ENCODE peak calls at places on chromosomes 3 and 15, in nine cellular contexts. C is mammary epithelial cell, N is brain microvascular endothelial cell, J is thoracic aorta, K is fibroblast of lung, L is A549, U is coronary artery, T is sigmoid colon, A is endothelial cell of umbilical vein. I is an unnamed sample.

GRCh38 chr3:104149154-104149553 is 1217.6 kb upstream of the ALCAM start:
- DNase-seq in T (no peak), L (no peak), A (no peak), U (no peak), J (no peak), C (no peak), K (no peak), N (no peak), I (no peak)

GRCh38 chr3:141064255-141064926 is 13.2 kb downstream of the SPSB4 start:
- DNase-seq in C (no peak), N (no peak), K (no peak), T (peak), U (peak), A (no peak), L (no peak), J (no peak), I (no peak)

GRCh38 chr3:133840055-133840737 is 34.6 kb downstream of the SRPRB start:
- DNase-seq in L (no peak), C (no peak), J (no peak), A (no peak), N (no peak), T (peak), K (no peak), U (peak), I (no peak)

GRCh38 chr15:55126111-55126510 is 70.6 kb downstream of the RSL24D1 start:
- DNase-seq in K (no peak), C (no peak), T (no peak), J (no peak), U (no peak), L (no peak), A (no peak), N (no peak), I (no peak)

GRCh38 chr15:80031841-80032240 is 27.6 kb upstream of the ZFAND6 start:
- DNase-seq in U (no peak), T (no peak), L (no peak), N (no peak), J (no peak), C (peak), A (no peak), K (no peak), I (no peak)

GRCh38 chr3:160027541-160028195 is 39.0 kb downstream of the IL12A start:
- DNase-seq in U (no peak), N (peak), A (peak), J (no peak), C (peak), K (peak), T (no peak), L (no peak), I (peak)

GRCh38 chr3:171821778-171822358 is 11.6 kb upstream of the PLD1 start:
- DNase-seq in L (no peak), C (no peak), A (no peak), J (no peak), T (no peak), K (no peak), N (no peak), U (no peak), I (no peak)

GRCh38 chr3:117892991-117893390 is 1141.7 kb downstream of the IGSF11 start:
- DNase-seq in U (no peak), N (no peak), J (no peak), K (peak), C (no peak), T (no peak), L (no peak), A (no peak), I (no peak)

GRCh38 chr3:127388412-127388811 is 100.6 kb upstream of the PRR20G start:
- DNase-seq in L (no peak), C (no peak), N (no peak), A (no peak), J (no peak), K (no peak), T (no peak), U (peak), I (no peak)

GRCh38 chr15:101009176-101009575 is 90.0 kb downstream of the LRRK1 start:
- DNase-seq in N (no peak), T (peak), J (no peak), U (peak), A (no peak), K (no peak), C (no peak), L (no peak), I (no peak)

GRCh38 chr3:190017575-190018288 is 103.0 kb downstream of the P3H2 start:
- DNase-seq in A (peak), N (peak), U (no peak), K (peak), C (peak), J (no peak), T (no peak), L (no peak), I (peak)

GRCh38 chr15:52481915-52482314 is 46.8 kb downstream of the MYO5A start:
- DNase-seq in U (no peak), K (peak), N (peak), A (peak), C (peak), L (no peak), J (no peak), T (no peak), I (peak)

GRCh38 chr3:23919628-23920027 is 2.7 kb downstream of the RPL15 start:
- DNase-seq in J (no peak), U (no peak), C (no peak), N (no peak), T (no peak), L (no peak), A (no peak), K (no peak), I (no peak)

GRCh38 chr3:10470666-10471336 is 34.6 kb downstream of the ATP2B2 start:
- DNase-seq in N (no peak), T (no peak), U (no peak), L (no peak), J (no peak), C (no peak), K (no peak), A (no peak), I (no peak)

GRCh38 chr15:60390931-60391501 is 6.8 kb downstream of the ANXA2 start:
- DNase-seq in N (peak), C (peak), K (peak), J (peak), L (no peak), A (peak), U (peak), T (peak), I (peak)

GRCh38 chr3:140553591-140553990 is 124.3 kb upstream of the TRIM42 start:
- DNase-seq in T (no peak), J (no peak), C (no peak), L (no peak), U (peak), A (no peak), N (no peak), K (no peak), I (no peak)

GRCh38 chr3:170738756-170739155 is 131.2 kb downstream of the RPL22L1 start:
- DNase-seq in J (no peak), A (no peak), N (no peak), C (no peak), L (no peak), U (no peak), T (no peak), K (no peak), I (no peak)

GRCh38 chr3:183185696-183186095 is 23.2 kb upstream of the LAMP3 start:
- DNase-seq in L (no peak), N (peak), J (no peak), A (peak), U (no peak), K (peak), C (peak), T (no peak), I (peak)

GRCh38 chr3:120171134-120171863 is 77.1 kb upstream of the GSK3B start:
- DNase-seq in N (no peak), A (no peak), C (no peak), J (no peak), L (no peak), U (no peak), K (peak), T (no peak), I (no peak)

GRCh38 chr15:39921274-39921638 is 1.2 kb upstream of the GPR176 start:
- DNase-seq in T (no peak), K (no peak), U (no peak), J (no peak), A (no peak), L (no peak), C (no peak), N (no peak), I (no peak)

GRCh38 chr3:159760056-159760455 is 228.6 kb upstream of the IL12A start:
- DNase-seq in T (no peak), K (no peak), U (no peak), A (no peak), N (no peak), L (no peak), J (no peak), C (no peak), I (peak)

GRCh38 chr3:160134964-160135363 is 90.3 kb upstream of the C3orf80 start:
- DNase-seq in T (no peak), L (no peak), N (no peak), A (no peak), K (peak), C (peak), U (no peak), J (no peak), I (peak)

GRCh38 chr3:16334909-16335308 is 69.9 kb downstream of the OXNAD1 start:
- DNase-seq in K (no peak), U (no peak), N (no peak), A (peak), T (no peak), C (no peak), L (no peak), J (no peak), I (no peak)

GRCh38 chr3:126554560-126555525 is 3.9 kb downstream of the C3orf22 start:
- DNase-seq in J (no peak), U (peak), T (peak), L (no peak), N (no peak), C (no peak), A (no peak), K (no peak), I (no peak)

GRCh38 chr3:157388976-157389375 is 47.7 kb upstream of the PTX3 start:
- DNase-seq in U (no peak), N (no peak), J (no peak), C (no peak), T (no peak), K (peak), L (no peak), A (peak), I (no peak)

GRCh38 chr15:75161106-75161505 is 40.6 kb upstream of the C15orf39 start:
- DNase-seq in T (no peak), C (no peak), N (no peak), J (no peak), A (no peak), U (no peak), L (no peak), K (no peak), I (no peak)

GRCh38 chr3:171801738-171802600 is 8.3 kb downstream of the PLD1 start:
- DNase-seq in U (no peak), N (peak), C (peak), J (no peak), A (peak), T (no peak), K (peak), L (no peak), I (peak)

GRCh38 chr15:76335851-76336253 is 721 bp upstream of the ISL2 start:
- DNase-seq in A (no peak), J (no peak), K (peak), N (no peak), T (no peak), U (no peak), C (no peak), L (peak), I (peak)

GRCh38 chr15:76337739-76338554 is 1.4 kb downstream of the ISL2 start:
- DNase-seq in C (no peak), U (no peak), J (no peak), A (no peak), K (no peak), N (no peak), T (no peak), L (no peak), I (no peak)

GRCh38 chr15:76337047-76337738 is 620 bp downstream of the ISL2 start:
- DNase-seq in L (no peak), A (peak), T (no peak), K (peak), N (no peak), U (no peak), J (no peak), C (peak), I (peak)

GRCh38 chr15:76335129-76335850 is 1.3 kb upstream of the ISL2 start:
- DNase-seq in U (no peak), L (no peak), N (no peak), C (no peak), T (peak), J (no peak), A (no peak), K (peak), I (no peak)

GRCh38 chr15:76336254-76337046 is at the start of gene ISL2:
- DNase-seq in U (no peak), C (peak), T (peak), L (peak), K (peak), N (peak), J (no peak), A (peak), I (peak)
- H3K4me3 ChIP-seq in U (peak), C (peak), T (peak), L (peak), K (no peak), N (peak), J (peak), A (peak), I (peak)

GRCh38 chr3:36904641-36905040 is 40.2 kb downstream of the TRANK1 start:
- DNase-seq in L (no peak), U (no peak), J (no peak), N (no peak), A (no peak), T (no peak), K (peak), C (no peak), I (peak)
- TF ChIP-seq CTCF in L (peak), U (no peak), J (peak), N (peak), A (no peak), T (no peak), K (peak), C (peak), I (peak)

GRCh38 chr3:179151474-179151873 is 3.3 kb downstream of the PIK3CA start:
- DNase-seq in U (no peak), K (no peak), L (no peak), A (no peak), N (no peak), T (no peak), J (no peak), C (no peak), I (no peak)
- H3K4me3 ChIP-seq in U (peak), K (no peak), L (no peak), A (no peak), N (no peak), T (no peak), J (no peak), C (no peak), I (no peak)

GRCh38 chr3:187973977-187974856 is 179.7 kb upstream of the LPP start:
- DNase-seq in T (no peak), N (no peak), A (no peak), U (no peak), C (no peak), J (no peak), L (no peak), K (no peak), I (no peak)
- TF ChIP-seq CTCF in T (no peak), N (no peak), A (no peak), U (no peak), C (no peak), J (no peak), L (no peak), K (no peak), I (no peak)

GRCh38 chr15:64837502-64837901 is 4.2 kb upstream of the PLEKHO2 start:
- DNase-seq in L (no peak), U (no peak), C (no peak), N (no peak), T (peak), K (no peak), J (no peak), A (no peak), I (no peak)

GRCh38 chr15:64841258-64842098 is at the start of gene PLEKHO2:
- DNase-seq in L (peak), N (peak), J (peak), U (peak), C (peak), K (peak), A (peak), T (peak), I (peak)

GRCh38 chr15:64833690-64834089 is 8.0 kb upstream of the PLEKHO2 start:
- DNase-seq in L (no peak), K (no peak), C (no peak), J (no peak), U (no peak), N (no peak), T (no peak), A (no peak), I (no peak)

DNA sequence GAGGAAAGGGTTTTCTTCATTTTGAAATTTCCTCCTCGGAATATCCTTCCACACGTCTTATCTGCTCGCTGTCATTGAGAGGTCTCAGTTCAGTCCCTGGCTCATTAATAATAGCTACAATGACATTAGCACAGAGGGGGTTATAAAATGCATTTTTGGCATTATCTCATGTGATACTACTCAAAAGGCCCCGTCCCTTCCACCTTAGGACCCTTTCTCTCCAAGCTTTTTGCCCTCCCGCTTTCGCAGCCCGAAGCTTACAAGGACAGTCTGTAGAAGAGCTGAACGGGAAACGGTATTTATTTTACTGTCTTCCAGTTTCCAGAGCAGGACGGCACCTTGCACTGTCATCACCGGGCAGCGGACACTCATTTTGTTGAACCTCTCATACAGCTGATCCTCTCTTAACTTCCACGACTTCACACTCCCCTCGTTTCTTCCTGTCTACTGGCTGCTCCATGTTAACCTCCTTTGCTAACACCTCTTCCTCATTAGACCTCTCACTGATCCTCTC is 5.6 kb upstream of the PLEKHO2 start:
- DNase-seq in U (no peak), J (no peak), T (peak), L (no peak), K (no peak), A (no peak), C (no peak), N (no peak), I (peak)
- H3K4me3 ChIP-seq in U (peak), J (peak), T (no peak), L (no peak), K (no peak), A (no peak), C (no peak), N (no peak), I (peak)

DNA sequence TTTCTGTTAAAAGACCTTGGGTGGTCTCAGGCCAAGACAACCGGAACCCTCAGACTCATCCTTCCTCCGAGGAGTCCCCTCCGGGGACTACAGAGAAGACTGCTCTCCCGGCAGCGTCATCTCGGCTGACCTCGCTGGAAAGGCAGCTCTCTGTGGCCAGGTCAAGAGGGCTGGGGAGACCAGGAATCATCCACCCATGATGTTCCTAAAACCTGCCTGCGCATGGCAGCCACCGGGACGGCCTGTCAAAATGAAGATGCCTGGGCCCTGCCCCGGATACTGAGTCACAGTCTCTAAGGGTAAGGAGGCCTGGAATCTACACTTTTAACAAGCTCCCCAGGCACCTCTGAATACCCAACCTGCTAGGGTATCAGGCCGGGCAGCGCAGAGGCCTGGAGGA is 78.6 kb downstream of the RPN1 start:
- DNase-seq in U (no peak), K (no peak), T (no peak), J (no peak), N (no peak), A (no peak), L (no peak), C (no peak), I (no peak)
- TF ChIP-seq CTCF in U (no peak), K (no peak), T (no peak), J (no peak), N (no peak), A (no peak), L (no peak), C (no peak), I (no peak)

GRCh38 chr3:135141092-135141491 is 346.0 kb downstream of the EPHB1 start:
- DNase-seq in U (no peak), T (no peak), A (no peak), N (no peak), L (no peak), C (no peak), K (no peak), J (no peak), I (no peak)
- H3K4me3 ChIP-seq in U (no peak), T (no peak), A (no peak), N (no peak), L (no peak), C (no peak), K (no peak), J (no peak), I (no peak)

DNA sequence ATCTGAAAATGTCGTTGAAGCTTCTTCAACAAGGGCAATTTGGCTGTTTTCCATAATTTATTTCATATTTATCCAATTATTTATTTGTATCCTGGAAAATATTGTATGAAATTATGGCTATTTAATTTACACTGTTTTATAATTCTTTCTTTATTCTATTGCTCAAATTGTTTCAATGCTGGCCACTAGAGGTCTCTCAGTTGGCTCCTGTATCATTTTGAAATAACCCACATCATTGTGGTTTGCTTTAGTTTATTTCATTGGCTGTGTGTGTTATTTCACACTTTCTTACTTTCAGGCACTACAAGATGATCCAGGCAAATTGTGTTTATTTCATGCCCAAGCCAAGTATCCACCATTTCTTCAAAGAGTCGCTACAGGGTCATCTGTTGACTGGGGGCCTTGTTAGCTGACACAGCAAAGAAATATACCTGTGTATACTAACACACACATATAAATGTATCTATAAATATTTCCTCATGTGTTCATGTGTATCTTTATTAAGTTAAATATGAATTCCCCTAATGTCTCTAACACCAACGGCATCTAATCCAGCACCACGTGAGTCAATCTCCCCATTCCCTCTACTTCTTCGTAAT is 86.2 kb downstream of the NPAP1 start:
- DNase-seq in T (no peak), N (no peak), L (no peak), U (no peak), C (no peak), J (no peak), A (peak), K (peak), I (peak)
- TF ChIP-seq CTCF in T (no peak), N (peak), L (no peak), U (no peak), C (peak), J (peak), A (peak), K (no peak), I (peak)